ENCODE peak calls at places on chromosomes 5 and 9, in seven cellular contexts. One of them, this sample, is unnamed.

GRCh38 chr5:114648940-114649339 is 287.1 kb downstream of the KCNN2 start:
- DNase-seq in H9: no peak
- DNase-seq in spleen: no peak
- DNase-seq in astrocyte: no peak
- DNase-seq in hepatocyte: no peak
- DNase-seq in thyroid gland: no peak
- DNase-seq in suprapubic skin: no peak
- DNase-seq in this sample: no peak

GRCh38 chr5:157827429-157827828 is 31.5 kb downstream of the CLINT1 start:
- DNase-seq in H9: no peak
- DNase-seq in spleen: no peak
- DNase-seq in astrocyte: peak; percentile 39
- DNase-seq in hepatocyte: no peak
- DNase-seq in thyroid gland: no peak
- DNase-seq in suprapubic skin: no peak
- DNase-seq in this sample: no peak

GRCh38 chr5:139383275-139383992 is at the start of gene SLC23A1:
- DNase-seq in H9: no peak
- DNase-seq in spleen: peak; percentile 56
- DNase-seq in astrocyte: no peak
- DNase-seq in hepatocyte: peak; percentile 64
- DNase-seq in thyroid gland: no peak
- DNase-seq in suprapubic skin: peak; percentile 40
- DNase-seq in this sample: peak; percentile 50

GRCh38 chr9:137150485-137151060 is 11.6 kb downstream of the GRIN1 start:
- DNase-seq in H9: peak; percentile 85
- DNase-seq in spleen: no peak
- DNase-seq in astrocyte: no peak
- DNase-seq in hepatocyte: no peak
- DNase-seq in thyroid gland: no peak
- DNase-seq in suprapubic skin: no peak
- DNase-seq in this sample: peak; percentile 71

GRCh38 chr5:145637396-145637795 is 197.7 kb downstream of the PRELID2 start:
- DNase-seq in H9: no peak
- DNase-seq in spleen: no peak
- DNase-seq in astrocyte: peak; percentile 92
- DNase-seq in hepatocyte: no peak
- DNase-seq in thyroid gland: no peak
- DNase-seq in suprapubic skin: no peak
- DNase-seq in this sample: no peak

GRCh38 chr5:123429993-123430392 is 6.8 kb upstream of the CEP120 start:
- DNase-seq in H9: no peak
- DNase-seq in spleen: no peak
- DNase-seq in astrocyte: peak; percentile 81
- DNase-seq in hepatocyte: peak; percentile 69
- DNase-seq in thyroid gland: no peak
- DNase-seq in suprapubic skin: no peak
- DNase-seq in this sample: no peak

GRCh38 chr9:125509476-125509875 is 197.5 kb downstream of the MAPKAP1 start:
- DNase-seq in H9: no peak
- DNase-seq in spleen: no peak
- DNase-seq in astrocyte: peak; percentile 63
- DNase-seq in hepatocyte: no peak
- DNase-seq in thyroid gland: no peak
- DNase-seq in suprapubic skin: no peak
- DNase-seq in this sample: no peak

GRCh38 chr9:2502760-2503159 is 118.8 kb upstream of the VLDLR start:
- DNase-seq in H9: no peak
- DNase-seq in spleen: no peak
- DNase-seq in astrocyte: peak; percentile 54
- DNase-seq in hepatocyte: no peak
- DNase-seq in thyroid gland: no peak
- DNase-seq in suprapubic skin: no peak
- DNase-seq in this sample: no peak

GRCh38 chr5:95730011-95730700 is 980 bp upstream of the RHOBTB3 start:
- DNase-seq in H9: no peak
- DNase-seq in spleen: no peak
- DNase-seq in astrocyte: no peak
- DNase-seq in hepatocyte: no peak
- DNase-seq in thyroid gland: no peak
- DNase-seq in suprapubic skin: no peak
- DNase-seq in this sample: no peak

GRCh38 chr5:124880903-124881302 is 134.5 kb upstream of the ZNF608 start:
- DNase-seq in H9: no peak
- DNase-seq in spleen: peak; percentile 76
- DNase-seq in astrocyte: no peak
- DNase-seq in hepatocyte: no peak
- DNase-seq in thyroid gland: no peak
- DNase-seq in suprapubic skin: no peak
- DNase-seq in this sample: no peak

GRCh38 chr9:98172604-98173003 is 19.8 kb downstream of the CORO2A start:
- DNase-seq in H9: peak; percentile 53
- DNase-seq in spleen: no peak
- DNase-seq in astrocyte: no peak
- DNase-seq in hepatocyte: no peak
- DNase-seq in thyroid gland: peak; percentile 47
- DNase-seq in suprapubic skin: no peak
- DNase-seq in this sample: no peak

GRCh38 chr5:96207420-96207819 is 225.6 kb downstream of the PCSK1 start:
- DNase-seq in H9: no peak
- DNase-seq in spleen: no peak
- DNase-seq in astrocyte: no peak
- DNase-seq in hepatocyte: no peak
- DNase-seq in thyroid gland: no peak
- DNase-seq in suprapubic skin: no peak
- DNase-seq in this sample: no peak

GRCh38 chr9:26324787-26325186 is 567.8 kb downstream of the CAAP1 start:
- DNase-seq in H9: no peak
- DNase-seq in spleen: no peak
- DNase-seq in astrocyte: no peak
- DNase-seq in hepatocyte: no peak
- DNase-seq in thyroid gland: peak; percentile 22
- DNase-seq in suprapubic skin: no peak
- DNase-seq in this sample: no peak

GRCh38 chr5:143182901-143183820 is 220.3 kb downstream of the NR3C1 start:
- DNase-seq in H9: no peak
- DNase-seq in spleen: no peak
- DNase-seq in astrocyte: peak; percentile 73
- DNase-seq in hepatocyte: peak; percentile 50
- DNase-seq in thyroid gland: no peak
- DNase-seq in suprapubic skin: no peak
- DNase-seq in this sample: no peak

GRCh38 chr9:113409883-113410206 is 630 bp downstream of the POLE3 start:
- DNase-seq in H9: no peak
- DNase-seq in spleen: no peak
- DNase-seq in astrocyte: no peak
- DNase-seq in hepatocyte: no peak
- DNase-seq in thyroid gland: no peak
- DNase-seq in suprapubic skin: no peak
- DNase-seq in this sample: no peak

DNA sequence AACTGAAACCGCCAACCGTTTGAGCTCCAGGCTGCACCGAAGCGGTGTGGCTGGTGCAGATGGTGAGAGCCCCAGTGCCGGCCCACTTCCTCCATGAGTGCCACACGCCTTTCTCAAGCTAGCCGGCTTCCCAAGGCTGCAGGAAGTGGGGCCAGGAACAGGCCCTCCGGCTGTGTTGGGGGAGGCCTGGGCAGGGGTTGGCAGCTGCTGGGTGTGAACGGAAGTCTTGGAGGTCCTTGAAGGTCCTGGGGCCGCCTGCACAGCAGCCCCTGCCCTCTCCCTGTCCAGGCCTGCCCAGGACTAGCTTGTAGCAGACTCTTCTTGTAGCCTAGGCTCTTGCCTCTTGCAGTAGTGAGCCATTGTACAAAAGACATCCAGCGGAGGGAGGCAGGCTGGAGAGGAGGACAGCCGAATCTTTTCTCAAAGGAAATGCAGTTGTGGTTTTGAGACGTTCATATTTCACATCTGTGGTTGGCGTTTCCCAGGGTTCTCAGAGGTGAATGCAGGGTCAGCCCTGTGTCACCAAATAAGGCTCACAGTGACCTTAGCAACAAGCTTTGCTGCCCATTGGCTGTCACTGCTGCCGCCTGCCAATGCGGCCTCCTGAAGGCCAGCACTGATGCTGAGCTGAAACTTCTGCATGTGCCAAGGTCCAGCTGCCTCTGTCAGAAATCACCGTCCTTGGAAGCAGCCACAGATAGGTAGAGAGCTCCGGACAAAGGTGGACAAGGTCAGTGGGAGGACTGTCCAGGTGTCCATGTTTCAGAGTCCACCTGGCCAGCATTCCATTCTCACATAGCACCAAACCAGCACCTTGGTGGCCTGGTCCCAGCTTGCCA is 23.9 kb downstream of the IRF1 start:
- DNase-seq in H9: no peak
- DNase-seq in spleen: peak; percentile 95
- DNase-seq in astrocyte: peak; percentile 33
- DNase-seq in hepatocyte: no peak
- DNase-seq in thyroid gland: no peak
- DNase-seq in suprapubic skin: peak; percentile 0
- DNase-seq in this sample: no peak
- H3K27ac ChIP-seq in H9: no peak overlapping the region
- H3K27ac ChIP-seq in spleen: peak overlapping the region; percentile 97
- H3K27ac ChIP-seq in astrocyte: no peak overlapping the region
- H3K27ac ChIP-seq in hepatocyte: no peak overlapping the region
- H3K27ac ChIP-seq in thyroid gland: no peak overlapping the region
- H3K27ac ChIP-seq in suprapubic skin: peak overlapping the region; percentile 20
- H3K27ac ChIP-seq in this sample: no peak overlapping the region

GRCh38 chr9:93589688-93590087 is 13.3 kb downstream of the PHF2 start:
- DNase-seq in H9: peak; percentile 27
- DNase-seq in spleen: peak; percentile 71
- DNase-seq in astrocyte: peak; percentile 16
- DNase-seq in hepatocyte: peak; percentile 37
- DNase-seq in thyroid gland: peak; percentile 60
- DNase-seq in suprapubic skin: no peak
- DNase-seq in this sample: peak; percentile 46

GRCh38 chr9:93587284-93587650 is 10.9 kb downstream of the PHF2 start:
- DNase-seq in H9: no peak
- DNase-seq in spleen: no peak
- DNase-seq in astrocyte: no peak
- DNase-seq in hepatocyte: no peak
- DNase-seq in thyroid gland: no peak
- DNase-seq in suprapubic skin: no peak
- DNase-seq in this sample: peak; percentile 3

GRCh38 chr9:93588641-93589609 is 12.5 kb downstream of the PHF2 start:
- DNase-seq in H9: no peak
- DNase-seq in spleen: no peak
- DNase-seq in astrocyte: peak; percentile 12
- DNase-seq in hepatocyte: peak; percentile 3
- DNase-seq in thyroid gland: no peak
- DNase-seq in suprapubic skin: peak; percentile 31
- DNase-seq in this sample: no peak

GRCh38 chr9:93586290-93587057 is 10.1 kb downstream of the PHF2 start:
- DNase-seq in H9: no peak
- DNase-seq in spleen: no peak
- DNase-seq in astrocyte: no peak
- DNase-seq in hepatocyte: no peak
- DNase-seq in thyroid gland: peak; percentile 96
- DNase-seq in suprapubic skin: peak; percentile 50
- DNase-seq in this sample: no peak

DNA sequence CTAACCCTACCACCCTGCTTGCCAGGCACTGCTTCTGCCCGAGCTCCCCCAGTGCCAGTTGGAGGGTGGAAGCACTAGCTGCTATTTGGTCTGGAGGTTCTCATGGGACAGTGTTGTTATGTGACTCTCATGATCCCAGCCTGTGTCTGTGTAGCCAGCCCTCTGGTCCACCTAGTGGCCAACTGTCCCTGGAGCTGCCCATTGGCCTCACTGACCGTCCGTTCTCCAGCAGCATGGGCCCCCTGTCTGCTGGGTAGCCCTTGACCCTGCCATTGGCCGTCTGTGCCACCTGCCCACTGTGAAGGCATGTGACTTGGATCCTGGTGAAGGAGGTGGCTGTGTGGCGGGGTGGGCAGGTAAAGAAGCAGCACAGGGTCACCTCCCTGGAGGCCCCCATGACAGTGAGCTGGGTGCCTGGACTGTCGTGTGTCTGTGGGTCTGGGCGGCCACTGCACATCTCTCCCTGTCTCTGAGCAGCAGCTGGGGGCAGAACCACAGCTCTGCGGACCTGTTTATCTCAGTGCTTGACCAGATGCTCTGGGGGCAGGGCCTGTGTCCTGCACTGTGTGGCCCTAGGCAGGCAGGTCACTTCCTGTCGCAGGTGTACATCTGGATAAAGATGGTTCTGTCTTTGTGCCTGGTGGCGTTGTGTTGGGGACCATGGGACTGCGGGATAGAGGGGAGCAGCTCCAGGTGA is 11.4 kb downstream of the PHF2 start:
- DNase-seq in H9: peak; percentile 41
- DNase-seq in spleen: peak; percentile 64
- DNase-seq in astrocyte: no peak
- DNase-seq in hepatocyte: peak; percentile 7
- DNase-seq in thyroid gland: no peak
- DNase-seq in suprapubic skin: peak; percentile 57
- DNase-seq in this sample: no peak
- TF ChIP-seq CTCF in H9: peak; percentile 31
- TF ChIP-seq CTCF in spleen: no peak
- TF ChIP-seq CTCF in astrocyte: no peak
- TF ChIP-seq CTCF in hepatocyte: no peak
- TF ChIP-seq CTCF in thyroid gland: no peak
- TF ChIP-seq CTCF in suprapubic skin: no peak
- TF ChIP-seq CTCF in this sample: no peak

GRCh38 chr9:100466828-100467220 is 6.1 kb upstream of the TMEFF1 start:
- DNase-seq in H9: no peak
- DNase-seq in spleen: no peak
- DNase-seq in astrocyte: no peak
- DNase-seq in hepatocyte: no peak
- DNase-seq in thyroid gland: no peak
- DNase-seq in suprapubic skin: no peak
- DNase-seq in this sample: no peak

GRCh38 chr9:100468041-100468440 is 4.9 kb upstream of the TMEFF1 start:
- DNase-seq in H9: no peak
- DNase-seq in spleen: no peak
- DNase-seq in astrocyte: no peak
- DNase-seq in hepatocyte: no peak
- DNase-seq in thyroid gland: no peak
- DNase-seq in suprapubic skin: no peak
- DNase-seq in this sample: no peak

GRCh38 chr9:100465765-100466164 is 7.2 kb upstream of the TMEFF1 start:
- DNase-seq in H9: no peak
- DNase-seq in spleen: no peak
- DNase-seq in astrocyte: no peak
- DNase-seq in hepatocyte: no peak
- DNase-seq in thyroid gland: no peak
- DNase-seq in suprapubic skin: no peak
- DNase-seq in this sample: no peak

GRCh38 chr9:100465270-100465669 is 7.7 kb upstream of the TMEFF1 start:
- DNase-seq in H9: no peak
- DNase-seq in spleen: no peak
- DNase-seq in astrocyte: no peak
- DNase-seq in hepatocyte: no peak
- DNase-seq in thyroid gland: no peak
- DNase-seq in suprapubic skin: no peak
- DNase-seq in this sample: no peak

GRCh38 chr9:100466171-100466827 is 6.7 kb upstream of the TMEFF1 start:
- DNase-seq in H9: no peak
- DNase-seq in spleen: no peak
- DNase-seq in astrocyte: no peak
- DNase-seq in hepatocyte: no peak
- DNase-seq in thyroid gland: peak; percentile 84
- DNase-seq in suprapubic skin: no peak
- DNase-seq in this sample: no peak
- H3K27ac ChIP-seq in H9: no peak overlapping the region
- H3K27ac ChIP-seq in spleen: no peak overlapping the region
- H3K27ac ChIP-seq in astrocyte: no peak overlapping the region
- H3K27ac ChIP-seq in hepatocyte: no peak overlapping the region
- H3K27ac ChIP-seq in thyroid gland: peak overlapping the region; percentile 89
- H3K27ac ChIP-seq in suprapubic skin: no peak overlapping the region
- H3K27ac ChIP-seq in this sample: no peak overlapping the region

GRCh38 chr5:127029513-127030258 is 672 bp downstream of the MARCHF3 start:
- DNase-seq in H9: peak; percentile 77
- DNase-seq in spleen: peak; percentile 90
- DNase-seq in astrocyte: peak; percentile 40
- DNase-seq in hepatocyte: peak; percentile 75
- DNase-seq in thyroid gland: peak; percentile 47
- DNase-seq in suprapubic skin: peak; percentile 73
- DNase-seq in this sample: peak; percentile 68
- TF ChIP-seq CTCF in H9: peak; percentile 69
- TF ChIP-seq CTCF in spleen: peak; percentile 30
- TF ChIP-seq CTCF in astrocyte: peak; percentile 55
- TF ChIP-seq CTCF in hepatocyte: peak; percentile 32
- TF ChIP-seq CTCF in thyroid gland: peak; percentile 27
- TF ChIP-seq CTCF in suprapubic skin: peak; percentile 30
- TF ChIP-seq CTCF in this sample: peak; percentile 40

This sample was measured in pancreas.